ENCODE peak calls at places on chromosome 12, in seven cellular contexts. G is H9, B is IMR-90, V is mesenchymal stem cell, H is trophoblast cell, Z is H1, I is neuronal stem cell. E is an unnamed sample.

GRCh38 chr12:105288311-105288996 is 42.0 kb upstream of the C12orf75 start:
- DNase-seq in G (no peak), B (no peak), V (no peak), H (no peak), Z (no peak), I (no peak), E (no peak)

GRCh38 chr12:93793983-93794382 is 116.8 kb downstream of the CRADD start:
- DNase-seq in G (no peak), B (peak), V (no peak), H (no peak), Z (no peak), I (no peak), E (no peak)

GRCh38 chr12:17077594-17077993 is 471.6 kb upstream of the LMO3 start:
- DNase-seq in G (no peak), B (no peak), V (no peak), H (peak), Z (no peak), I (no peak), E (no peak)

GRCh38 chr12:49296034-49296835 is 1.3 kb downstream of the PRPH start:
- DNase-seq in G (peak), B (no peak), V (no peak), H (peak), Z (peak), I (no peak), E (peak)

GRCh38 chr12:47876404-47876960 is 28.3 kb downstream of the VDR start:
- DNase-seq in G (no peak), B (no peak), V (no peak), H (peak), Z (no peak), I (no peak), E (no peak)

GRCh38 chr12:873954-874353 is 75.5 kb downstream of the RAD52 start:
- DNase-seq in G (no peak), B (no peak), V (peak), H (no peak), Z (no peak), I (no peak), E (no peak)

GRCh38 chr12:32072102-32072501 is 34.5 kb upstream of the BICD1 start:
- DNase-seq in G (no peak), B (no peak), V (no peak), H (no peak), Z (no peak), I (no peak), E (no peak)

GRCh38 chr12:10031771-10032175 is 1.3 kb downstream of the CLEC9A start:
- DNase-seq in G (peak), B (peak), V (peak), H (peak), Z (no peak), I (no peak), E (peak)

GRCh38 chr12:120093336-120093591 is 23.3 kb downstream of the RAB35 start:
- DNase-seq in G (no peak), B (no peak), V (no peak), H (no peak), Z (no peak), I (no peak), E (no peak)

GRCh38 chr12:123398918-123399617 is 15.1 kb downstream of the KMT5A start:
- DNase-seq in G (no peak), B (no peak), V (no peak), H (no peak), Z (no peak), I (no peak), E (no peak)

GRCh38 chr12:12881495-12881894 is 9.9 kb upstream of the GPRC5A start:
- DNase-seq in G (no peak), B (peak), V (no peak), H (peak), Z (no peak), I (no peak), E (no peak)

GRCh38 chr12:10409387-10409786 is at the start of gene KLRC4:
- DNase-seq in G (no peak), B (peak), V (peak), H (no peak), Z (no peak), I (no peak), E (no peak)

GRCh38 chr12:57237952-57238853 is 8.7 kb downstream of the SHMT2 start:
- DNase-seq in G (peak), B (no peak), V (peak), H (no peak), Z (peak), I (no peak), E (peak)

GRCh38 chr12:44078273-44078672 is 242.4 kb downstream of the TMEM117 start:
- DNase-seq in G (no peak), B (peak), V (no peak), H (peak), Z (no peak), I (no peak), E (no peak)

GRCh38 chr12:13597837-13598236 is 383.6 kb downstream of the GRIN2B start:
- DNase-seq in G (no peak), B (no peak), V (no peak), H (no peak), Z (no peak), I (no peak), E (no peak)

GRCh38 chr12:49283541-49284429 is 11.2 kb upstream of the PRPH start:
- DNase-seq in G (peak), B (no peak), V (no peak), H (peak), Z (peak), I (no peak), E (no peak)

GRCh38 chr12:5783274-5783920 is 161.7 kb downstream of the ANO2 start:
- DNase-seq in G (peak), B (no peak), V (no peak), H (peak), Z (peak), I (no peak), E (no peak)

GRCh38 chr12:51428256-51428655 is 3.6 kb downstream of the SLC4A8 start:
- DNase-seq in G (no peak), B (no peak), V (no peak), H (no peak), Z (no peak), I (no peak), E (no peak)

GRCh38 chr12:9741726-9742125 is 8.8 kb upstream of the CLECL1 start:
- DNase-seq in G (no peak), B (no peak), V (no peak), H (no peak), Z (no peak), I (no peak), E (no peak)

GRCh38 chr12:53842686-53843085 is 90.9 kb upstream of the CISTR start:
- DNase-seq in G (no peak), B (no peak), V (no peak), H (no peak), Z (no peak), I (no peak), E (no peak)

GRCh38 chr12:117874842-117875434 is 93.9 kb downstream of the KSR2 start:
- DNase-seq in G (peak), B (peak), V (peak), H (peak), Z (peak), I (peak), E (peak)

GRCh38 chr12:67991158-67991557 is 1.9 kb downstream of the IFNG-AS1 start:
- DNase-seq in G (no peak), B (no peak), V (no peak), H (no peak), Z (no peak), I (no peak), E (no peak)

GRCh38 chr12:52307836-52308806 is 13.1 kb downstream of the KRT83 start:
- DNase-seq in G (peak), B (peak), V (peak), H (peak), Z (peak), I (peak), E (peak)

GRCh38 chr12:46265734-46266133 is 3.1 kb downstream of the SLC38A1 start:
- DNase-seq in G (no peak), B (no peak), V (no peak), H (no peak), Z (no peak), I (no peak), E (no peak)

GRCh38 chr12:116931665-116932064 is 20.9 kb downstream of the FBXW8 start:
- DNase-seq in G (no peak), B (no peak), V (peak), H (no peak), Z (no peak), I (no peak), E (no peak)

GRCh38 chr12:19311165-19311564 is 128.1 kb upstream of the AEBP2 start:
- DNase-seq in G (no peak), B (no peak), V (no peak), H (no peak), Z (no peak), I (no peak), E (no peak)

GRCh38 chr12:5187136-5187535 is 143.5 kb downstream of the KCNA5 start:
- DNase-seq in G (no peak), B (no peak), V (no peak), H (no peak), Z (no peak), I (no peak), E (no peak)

GRCh38 chr12:18146375-18146774 is 56.4 kb upstream of the RERGL start:
- DNase-seq in G (no peak), B (no peak), V (no peak), H (peak), Z (no peak), I (no peak), E (no peak)

GRCh38 chr12:76085159-76085868 is 829 bp upstream of the NAP1L1 start:
- DNase-seq in G (no peak), B (peak), V (peak), H (peak), Z (no peak), I (peak), E (no peak)

GRCh38 chr12:109967383-109968031 is 28.7 kb downstream of the GIT2 start:
- DNase-seq in G (no peak), B (no peak), V (no peak), H (peak), Z (no peak), I (no peak), E (peak)

GRCh38 chr12:109966531-109966930 is 29.6 kb downstream of the GIT2 start:
- DNase-seq in G (no peak), B (no peak), V (no peak), H (peak), Z (no peak), I (no peak), E (no peak)

GRCh38 chr12:109963743-109964429 is 32.3 kb downstream of the GIT2 start:
- DNase-seq in G (no peak), B (peak), V (peak), H (no peak), Z (no peak), I (no peak), E (no peak)

GRCh38 chr12:109968801-109969200 is 27.4 kb downstream of the GIT2 start:
- DNase-seq in G (no peak), B (no peak), V (no peak), H (peak), Z (no peak), I (no peak), E (no peak)

DNA sequence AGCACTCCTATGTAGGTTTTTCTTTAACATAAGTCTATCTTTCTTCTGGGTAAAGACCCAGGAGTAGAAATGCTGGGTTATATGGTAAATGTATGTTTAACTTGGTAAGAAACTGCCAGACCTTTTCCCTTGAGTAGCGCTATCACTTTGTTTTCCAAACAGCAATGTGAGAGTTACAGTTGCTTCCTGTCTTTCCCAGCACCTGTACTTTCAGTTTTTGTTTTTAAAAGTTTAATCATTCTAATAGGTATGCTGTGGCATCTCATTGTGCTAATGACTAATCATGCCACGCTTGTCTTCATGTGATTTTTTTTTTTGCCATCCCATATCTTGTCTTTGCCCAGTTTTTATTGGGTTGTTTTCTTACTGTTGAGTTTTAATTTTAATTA is 28.1 kb downstream of the GIT2 start:
- DNase-seq in G (no peak), B (no peak), V (no peak), H (no peak), Z (no peak), I (no peak), E (no peak)
- H3K4ac ChIP-seq in G (no peak), B (no peak), V (no peak), H (no peak), Z (no peak), I (no peak), E (no peak)

GRCh38 chr12:97385121-97385520 is 77.5 kb upstream of the RMST start:
- DNase-seq in G (no peak), B (no peak), V (no peak), H (no peak), Z (no peak), I (no peak), E (no peak)
- H3K4ac ChIP-seq in G (no peak), B (no peak), V (no peak), H (no peak), Z (no peak), I (no peak), E (no peak)

GRCh38 chr12:100460702-100461101 is 13.0 kb upstream of the NR1H4 start:
- DNase-seq in G (no peak), B (no peak), V (no peak), H (no peak), Z (no peak), I (no peak), E (no peak)
- H3K4ac ChIP-seq in G (no peak), B (no peak), V (no peak), H (no peak), Z (no peak), I (no peak), E (no peak)

DNA sequence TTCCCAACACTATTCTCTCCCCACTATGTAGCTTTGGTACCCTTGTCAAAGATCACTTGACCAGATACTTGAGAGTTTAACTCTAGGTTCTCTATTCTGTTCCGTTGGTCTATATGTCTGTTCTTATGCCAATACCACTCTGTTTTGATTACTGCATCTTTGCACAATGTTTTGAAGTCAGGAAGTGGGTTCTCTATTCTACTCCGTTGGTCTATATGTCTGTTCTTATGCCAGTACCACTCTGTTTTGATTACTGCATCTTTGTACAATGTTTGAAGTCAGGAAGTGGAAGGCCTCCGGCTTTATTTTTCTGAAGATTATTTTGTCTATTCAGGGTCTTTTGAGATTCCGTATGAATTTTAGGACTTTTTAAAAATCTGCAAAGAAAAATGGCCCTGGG is 2.7 kb upstream of the NDUFA12 start:
- DNase-seq in G (no peak), B (no peak), V (no peak), H (no peak), Z (no peak), I (no peak), E (no peak)
- H3K4ac ChIP-seq in G (no peak), B (no peak), V (no peak), H (no peak), Z (no peak), I (no peak), E (no peak)

GRCh38 chr12:91414147-91414546 is 231.5 kb upstream of the DCN start:
- DNase-seq in G (no peak), B (no peak), V (no peak), H (no peak), Z (no peak), I (no peak), E (no peak)
- H3K4ac ChIP-seq in G (no peak), B (no peak), V (no peak), H (no peak), Z (no peak), I (no peak), E (no peak)

E was measured in mesendoderm.